ENCODE peak calls at places on chromosomes 2 and 18, in five cellular contexts. Y is thoracic aorta, P is RWPE1, U is epithelial cell of esophagus, F is B cell. N is an unnamed sample.
A peak's percentile ranks its signal among the peaks of the same experiment; 100 is the strongest.

GRCh38 chr18:48693625-48694262 is 154.9 kb downstream of the CTIF start:
- DNase-seq in U (no peak), P (no peak), Y (no peak), F (no peak), N (no peak)

GRCh38 chr2:65863713-65864112 is 431.3 kb upstream of the SPRED2 start:
- DNase-seq in F (no peak), P (no peak), U (no peak), Y (no peak), N (no peak)

GRCh38 chr18:62131305-62131909 is 55.4 kb downstream of the PIGN start:
- DNase-seq in U (peak; percentile 67), P (peak; percentile 55), F (peak; percentile 35), Y (no peak), N (peak; percentile 50)

GRCh38 chr2:241356871-241357260 is 781 bp downstream of the FARP2 start:
- DNase-seq in P (no peak), F (no peak), U (no peak), Y (no peak), N (no peak)

GRCh38 chr2:187546762-187547333 is 7.4 kb downstream of the TFPI start:
- DNase-seq in F (no peak), Y (no peak), U (no peak), P (no peak), N (no peak)

GRCh38 chr18:70182548-70182947 is 22.9 kb downstream of the RTTN start:
- DNase-seq in F (no peak), P (no peak), U (no peak), Y (no peak), N (no peak)

GRCh38 chr18:35519148-35519899 is 21.6 kb upstream of the INO80C start:
- DNase-seq in Y (no peak), P (no peak), U (no peak), F (no peak), N (no peak)

GRCh38 chr2:207530160-207531023 is 630 bp downstream of the CREB1 start:
- DNase-seq in Y (no peak), F (peak; percentile 65), P (peak; percentile 37), U (peak; percentile 28), N (peak; percentile 41)

GRCh38 chr2:85134255-85135065 is 1.3 kb downstream of the TCF7L1 start:
- DNase-seq in Y (no peak), F (peak; percentile 49), P (peak; percentile 33), U (peak; percentile 48), N (no peak)

GRCh38 chr2:85132392-85132791 is 800 bp upstream of the TCF7L1 start:
- DNase-seq in P (peak; percentile 4), U (no peak), F (no peak), Y (no peak), N (no peak)

GRCh38 chr2:85133751-85134254 is 611 bp downstream of the TCF7L1 start:
- DNase-seq in Y (no peak), F (no peak), U (peak; percentile 43), P (peak; percentile 57), N (peak; percentile 44)

GRCh38 chr2:85131116-85131515 is 2.1 kb upstream of the TCF7L1 start:
- DNase-seq in P (no peak), Y (no peak), F (no peak), U (peak; percentile 39), N (no peak)

GRCh38 chr2:85132834-85133637 is at the start of gene TCF7L1:
- DNase-seq in P (peak; percentile 90), F (peak; percentile 76), U (peak; percentile 89), Y (peak; percentile 37), N (peak; percentile 44)
- TF ChIP-seq CTCF in P (peak; percentile 86), F (no peak), U (peak; percentile 67), Y (peak; percentile 92), N (peak; percentile 23)

DNA sequence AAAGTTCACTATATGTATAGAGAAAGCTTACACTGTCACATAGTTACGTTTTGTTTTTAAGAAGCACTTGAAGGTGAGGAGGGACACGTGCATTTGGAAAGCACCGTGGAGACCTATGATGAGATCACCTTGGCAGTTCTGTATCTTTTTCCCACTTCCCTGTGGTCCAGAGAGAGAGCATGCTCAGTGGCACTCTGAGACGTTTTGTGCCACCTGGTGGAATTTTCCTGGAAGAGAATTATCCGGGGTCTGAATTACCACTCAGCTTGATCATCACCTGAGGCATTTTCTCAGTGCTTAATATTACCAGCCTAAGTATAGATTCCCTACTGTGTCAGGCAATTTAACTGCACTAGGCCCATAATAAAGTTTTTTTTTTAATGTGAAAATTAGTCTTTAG is 469.4 kb upstream of the SMIM21 start:
- DNase-seq in U (peak; percentile 1), P (peak; percentile 26), Y (no peak), F (no peak), N (no peak)
- TF ChIP-seq CTCF in U (peak; percentile 3), P (no peak), Y (no peak), F (no peak), N (no peak)

GRCh38 chr2:54139210-54139609 is 23.8 kb downstream of the ACYP2 start:
- DNase-seq in P (no peak), F (no peak), Y (no peak), U (no peak), N (no peak)

GRCh38 chr2:54148391-54148790 is 33.0 kb downstream of the ACYP2 start:
- DNase-seq in F (no peak), U (no peak), P (no peak), Y (no peak), N (no peak)

DNA sequence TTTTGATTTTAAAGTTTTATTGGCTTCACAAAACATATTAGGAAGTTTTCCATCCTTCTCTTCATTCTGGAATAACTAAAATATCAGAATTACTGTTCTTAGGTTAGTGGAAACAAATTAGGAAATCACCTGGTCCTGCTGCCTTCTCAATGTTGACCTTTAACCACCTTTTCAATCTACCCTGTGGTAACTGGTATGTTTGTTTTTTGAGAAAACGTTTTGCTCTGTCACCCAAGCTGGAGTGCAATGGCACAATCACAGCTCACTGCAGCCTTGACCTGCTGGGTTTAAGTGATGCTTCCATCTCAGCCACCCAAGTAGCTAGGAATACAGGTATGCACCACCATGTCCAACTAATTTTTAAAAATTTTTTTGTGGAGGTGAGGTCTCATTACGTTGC is 28.4 kb downstream of the ACYP2 start:
- DNase-seq in Y (no peak), P (no peak), U (no peak), F (no peak), N (no peak)
- TF ChIP-seq CTCF in Y (no peak), P (no peak), U (no peak), F (no peak), N (no peak)

GRCh38 chr2:238706673-238707072 is 141.2 kb upstream of the TWIST2 start:
- DNase-seq in F (no peak), P (peak; percentile 16), Y (no peak), U (no peak), N (no peak)
- TF ChIP-seq CTCF in F (no peak), P (peak; percentile 29), Y (peak; percentile 23), U (peak; percentile 33), N (no peak)

GRCh38 chr2:105546623-105546964 is 147.7 kb upstream of the FHL2 start:
- DNase-seq in F (no peak), P (no peak), Y (no peak), U (peak; percentile 24), N (no peak)

GRCh38 chr2:105544591-105545377 is 145.9 kb upstream of the FHL2 start:
- DNase-seq in Y (no peak), P (no peak), F (no peak), U (no peak), N (no peak)

GRCh38 chr2:105541189-105542050 is 142.6 kb upstream of the FHL2 start:
- DNase-seq in F (no peak), U (peak; percentile 94), Y (no peak), P (peak; percentile 83), N (no peak)

GRCh38 chr2:105540642-105541041 is 141.8 kb upstream of the FHL2 start:
- DNase-seq in F (no peak), P (no peak), U (peak; percentile 15), Y (no peak), N (no peak)

DNA sequence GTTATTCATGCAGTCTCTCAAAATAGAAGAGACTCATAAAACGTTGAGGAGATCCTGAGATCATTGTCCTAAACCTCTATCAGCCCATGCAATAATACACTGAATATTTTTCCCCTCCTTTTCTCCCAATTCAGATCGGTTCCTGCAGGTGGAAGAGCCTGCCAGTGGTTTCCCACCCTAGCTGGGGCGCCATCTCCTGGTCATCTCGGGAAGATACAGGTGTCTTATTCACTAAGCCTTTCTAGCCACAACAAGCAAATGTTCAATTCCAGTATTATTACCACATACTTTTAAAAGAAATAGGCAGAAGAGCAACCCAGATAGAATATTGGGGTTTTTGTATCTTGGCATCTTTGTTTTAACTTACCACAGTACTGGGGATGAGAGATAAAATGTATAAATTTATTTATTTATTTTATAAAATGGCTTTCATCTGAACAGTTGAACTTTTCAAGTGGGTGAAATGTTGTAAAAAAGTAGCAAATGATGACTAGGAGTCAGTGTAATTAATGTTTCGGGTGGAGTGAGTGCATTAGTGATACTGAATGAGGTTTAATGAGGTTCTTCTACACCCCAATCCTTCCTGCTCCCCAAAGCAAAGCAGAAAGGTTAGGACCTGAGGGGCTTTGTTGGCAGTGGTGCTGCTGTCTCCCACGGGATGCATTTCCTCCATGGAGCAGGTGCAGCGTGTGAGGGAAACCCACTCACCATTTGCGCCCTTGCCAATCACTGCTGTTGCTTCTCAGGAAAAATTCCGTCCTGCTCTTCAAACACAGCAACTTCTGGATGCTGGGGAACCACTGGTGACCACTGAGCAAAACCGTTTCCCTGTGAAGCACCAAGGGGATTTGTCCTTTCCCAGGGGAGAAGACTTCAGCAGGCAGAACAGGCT is 147.1 kb upstream of the FHL2 start:
- DNase-seq in Y (no peak), U (peak; percentile 78), F (peak; percentile 48), P (peak; percentile 76), N (peak; percentile 75)
- TF ChIP-seq CTCF in Y (peak; percentile 61), U (peak; percentile 91), F (peak; percentile 91), P (peak; percentile 80), N (peak; percentile 63)

GRCh38 chr2:172427256-172427989 is at the start of gene ITGA6:
- DNase-seq in P (peak; percentile 80), F (peak; percentile 71), Y (no peak), U (peak; percentile 82), N (peak; percentile 57)
- TF ChIP-seq CTCF in P (no peak), F (no peak), Y (no peak), U (no peak), N (peak; percentile 5)

DNA sequence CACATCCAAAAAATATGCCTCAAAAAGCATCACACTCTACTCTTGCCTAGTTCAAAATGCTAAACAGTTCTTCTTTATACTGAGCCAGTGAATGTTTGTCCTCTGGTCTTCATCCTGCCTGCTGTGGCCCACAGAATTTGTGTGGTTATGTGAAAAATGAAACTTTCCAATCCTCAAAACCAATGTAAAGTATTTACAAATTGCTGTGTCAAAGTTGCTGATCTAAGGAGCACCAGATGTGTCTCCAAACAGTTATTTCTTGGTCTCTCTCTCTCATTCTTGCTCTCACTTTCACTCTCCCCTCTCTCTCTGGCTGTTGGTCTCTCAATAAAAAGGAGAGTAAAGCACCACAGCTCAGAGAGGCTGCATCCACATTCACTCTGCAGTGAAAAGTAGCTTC is 23.0 kb downstream of the EPHA4 start:
- DNase-seq in U (no peak), Y (no peak), P (no peak), F (no peak), N (no peak)
- TF ChIP-seq CTCF in U (no peak), Y (no peak), P (no peak), F (no peak), N (no peak)

N was measured in GM10248.